ENCODE peak calls at places on chromosomes 7 and 10, in four cellular contexts. One of them, this sample, is unnamed.

GRCh38 chr7:130996841-130997231 is 262.8 kb upstream of the KLF14 start:
- DNase-seq in stomach: peak; percentile 86
- DNase-seq in mucosa of descending colon: peak; percentile 79
- DNase-seq in epithelial cell of esophagus: peak; percentile 82
- DNase-seq in this sample: peak; percentile 67

GRCh38 chr10:5468262-5469106 is 30.9 kb downstream of the CALML5 start:
- DNase-seq in epithelial cell of esophagus: no peak
- DNase-seq in mucosa of descending colon: no peak
- DNase-seq in stomach: no peak
- DNase-seq in this sample: no peak

GRCh38 chr10:35409094-35409582 is 72.8 kb downstream of the CCNY start:
- DNase-seq in stomach: no peak
- DNase-seq in epithelial cell of esophagus: peak; percentile 72
- DNase-seq in mucosa of descending colon: no peak
- DNase-seq in this sample: no peak

GRCh38 chr10:119377905-119378736 is 164.4 kb downstream of the RGS10 start:
- DNase-seq in stomach: no peak
- DNase-seq in mucosa of descending colon: peak; percentile 20
- DNase-seq in epithelial cell of esophagus: no peak
- DNase-seq in this sample: no peak

GRCh38 chr10:102633282-102633681 is 11.0 kb upstream of the TRIM8 start:
- DNase-seq in mucosa of descending colon: peak; percentile 24
- DNase-seq in stomach: no peak
- DNase-seq in epithelial cell of esophagus: peak; percentile 36
- DNase-seq in this sample: peak; percentile 88

GRCh38 chr10:30447125-30447799 is 13.3 kb downstream of the MAP3K8 start:
- DNase-seq in epithelial cell of esophagus: peak; percentile 98
- DNase-seq in mucosa of descending colon: no peak
- DNase-seq in stomach: no peak
- DNase-seq in this sample: no peak

GRCh38 chr7:158087196-158087595 is 500.4 kb downstream of the PTPRN2 start:
- DNase-seq in stomach: no peak
- DNase-seq in mucosa of descending colon: no peak
- DNase-seq in epithelial cell of esophagus: no peak
- DNase-seq in this sample: no peak

GRCh38 chr7:151607464-151607867 is 87.8 kb upstream of the RHEB start:
- DNase-seq in epithelial cell of esophagus: peak; percentile 41
- DNase-seq in stomach: no peak
- DNase-seq in mucosa of descending colon: no peak
- DNase-seq in this sample: no peak

GRCh38 chr10:77351386-77351785 is 286.2 kb downstream of the KCNMA1 start:
- DNase-seq in stomach: no peak
- DNase-seq in epithelial cell of esophagus: no peak
- DNase-seq in mucosa of descending colon: no peak
- DNase-seq in this sample: no peak

GRCh38 chr7:40586197-40586596 is 451.4 kb downstream of the SUGCT start:
- DNase-seq in mucosa of descending colon: no peak
- DNase-seq in epithelial cell of esophagus: peak; percentile 59
- DNase-seq in stomach: no peak
- DNase-seq in this sample: no peak

GRCh38 chr10:29033311-29033940 is 255.4 kb upstream of the LYZL1 start:
- DNase-seq in mucosa of descending colon: no peak
- DNase-seq in epithelial cell of esophagus: no peak
- DNase-seq in stomach: no peak
- DNase-seq in this sample: no peak

GRCh38 chr7:8274589-8274988 is 12.6 kb upstream of the ICA1 start:
- DNase-seq in stomach: no peak
- DNase-seq in epithelial cell of esophagus: peak; percentile 35
- DNase-seq in mucosa of descending colon: no peak
- DNase-seq in this sample: no peak

GRCh38 chr7:94183289-94183749 is 179.2 kb upstream of the BET1 start:
- DNase-seq in epithelial cell of esophagus: peak; percentile 91
- DNase-seq in mucosa of descending colon: no peak
- DNase-seq in stomach: no peak
- DNase-seq in this sample: no peak

GRCh38 chr10:99522511-99523250 is 10.1 kb upstream of the NKX2-3 start:
- DNase-seq in stomach: no peak
- DNase-seq in epithelial cell of esophagus: no peak
- DNase-seq in mucosa of descending colon: peak; percentile 51
- DNase-seq in this sample: no peak

GRCh38 chr10:11546581-11546980 is 64.9 kb downstream of the USP6NL start:
- DNase-seq in mucosa of descending colon: no peak
- DNase-seq in epithelial cell of esophagus: peak; percentile 13
- DNase-seq in stomach: no peak
- DNase-seq in this sample: no peak

DNA sequence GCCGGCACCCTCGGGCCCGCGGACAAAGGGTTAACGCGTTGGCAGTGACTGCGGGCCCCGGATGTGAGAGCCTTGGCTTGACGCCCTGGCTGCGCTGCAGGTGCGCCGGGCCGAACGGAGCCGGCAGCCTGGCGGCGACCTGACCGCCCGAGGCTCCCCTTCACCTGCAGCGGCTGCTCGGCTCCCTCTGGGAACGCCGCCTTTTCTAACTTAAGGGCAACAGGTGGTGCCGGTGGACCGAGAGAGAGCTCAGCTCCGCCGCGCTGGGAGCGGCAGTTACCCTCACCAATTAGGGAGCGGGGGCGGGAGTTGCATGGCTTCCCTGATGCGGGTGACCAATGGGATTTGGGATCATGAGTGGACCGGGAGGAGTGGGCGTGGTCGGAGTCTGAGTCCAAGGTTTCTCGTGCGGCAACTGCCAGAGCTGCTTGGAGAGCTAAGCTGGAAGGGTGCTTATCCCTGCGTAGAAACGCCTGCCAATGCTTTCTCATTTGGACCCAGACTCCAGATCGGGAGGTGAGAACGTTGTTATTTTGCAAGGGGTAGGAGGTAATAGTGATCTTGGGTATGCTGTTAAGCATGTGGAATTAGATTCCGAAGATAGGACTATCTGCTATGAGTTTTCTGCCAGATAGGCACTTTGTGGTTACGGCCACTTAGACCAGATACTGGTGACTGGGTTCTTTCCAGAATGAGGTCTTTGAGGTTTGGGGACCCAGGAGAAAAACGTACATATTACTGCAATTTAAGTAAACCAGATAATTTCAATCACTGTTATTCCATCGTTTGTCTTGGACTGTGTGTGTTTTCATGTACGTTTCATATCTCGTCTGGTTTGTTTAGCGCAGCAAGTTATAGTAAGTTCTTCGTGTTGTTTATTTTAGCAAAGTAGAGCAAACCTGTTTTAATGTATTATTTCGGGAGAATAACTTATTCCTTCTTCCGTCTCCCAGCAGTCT is at the start of gene ARL4A:
- DNase-seq in stomach: peak; percentile 99
- DNase-seq in mucosa of descending colon: peak; percentile 98
- DNase-seq in epithelial cell of esophagus: peak; percentile 100
- DNase-seq in this sample: peak; percentile 99
- TF ChIP-seq CTCF in stomach: peak; percentile 72
- TF ChIP-seq CTCF in mucosa of descending colon: no peak
- TF ChIP-seq CTCF in epithelial cell of esophagus: peak; percentile 46
- TF ChIP-seq CTCF in this sample: no peak

DNA sequence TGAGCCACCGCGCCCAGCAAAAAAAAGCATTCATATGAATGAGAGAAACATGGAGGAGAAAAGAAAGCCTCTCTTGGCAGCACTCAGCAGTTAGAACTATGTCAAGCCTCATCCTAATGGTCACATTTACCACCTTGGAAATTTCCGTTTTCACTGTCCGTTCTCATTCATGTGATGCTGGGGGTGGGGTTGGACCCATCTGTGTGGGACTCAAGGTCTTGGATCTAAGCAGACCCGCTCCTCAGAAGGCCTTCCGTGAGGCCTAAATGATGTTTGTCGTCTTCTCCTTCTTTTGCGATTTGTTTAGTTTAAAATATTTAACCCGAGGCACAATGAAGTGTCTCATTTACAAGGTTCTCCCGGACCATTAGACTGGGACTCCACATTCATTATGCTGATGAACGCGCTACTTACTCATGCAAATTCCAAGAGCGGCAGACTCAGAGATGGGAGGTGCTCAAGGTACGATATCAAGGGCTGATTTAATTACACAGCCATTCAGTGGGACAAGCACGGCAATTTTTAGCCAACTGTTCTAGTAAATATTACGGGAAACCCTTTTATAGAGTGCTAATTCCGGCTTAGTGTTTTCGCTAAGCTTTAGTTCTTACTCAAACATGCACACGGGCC is 109.1 kb upstream of the EFCAB10 start:
- DNase-seq in mucosa of descending colon: no peak
- DNase-seq in epithelial cell of esophagus: peak; percentile 31
- DNase-seq in stomach: no peak
- DNase-seq in this sample: no peak
- H3K4me3 ChIP-seq in mucosa of descending colon: no peak overlapping the region
- H3K4me3 ChIP-seq in epithelial cell of esophagus: no peak overlapping the region
- H3K4me3 ChIP-seq in stomach: peak overlapping the region; percentile 47
- H3K4me3 ChIP-seq in this sample: peak overlapping the region; percentile 52

GRCh38 chr7:80918909-80919721 is at the start of gene SEMA3C:
- DNase-seq in stomach: peak; percentile 94
- DNase-seq in epithelial cell of esophagus: peak; percentile 96
- DNase-seq in mucosa of descending colon: peak; percentile 95
- DNase-seq in this sample: peak; percentile 96
- TF ChIP-seq CTCF in stomach: no peak
- TF ChIP-seq CTCF in epithelial cell of esophagus: no peak
- TF ChIP-seq CTCF in mucosa of descending colon: no peak
- TF ChIP-seq CTCF in this sample: no peak

GRCh38 chr10:132230557-132231210 is 43.9 kb downstream of the DPYSL4 start:
- DNase-seq in mucosa of descending colon: no peak
- DNase-seq in stomach: no peak
- DNase-seq in epithelial cell of esophagus: no peak
- DNase-seq in this sample: no peak

GRCh38 chr10:132231656-132232552 is 45.2 kb downstream of the DPYSL4 start:
- DNase-seq in stomach: no peak
- DNase-seq in mucosa of descending colon: no peak
- DNase-seq in epithelial cell of esophagus: no peak
- DNase-seq in this sample: peak; percentile 67

GRCh38 chr10:132229096-132229495 is 42.3 kb downstream of the DPYSL4 start:
- DNase-seq in stomach: no peak
- DNase-seq in mucosa of descending colon: no peak
- DNase-seq in epithelial cell of esophagus: no peak
- DNase-seq in this sample: no peak

GRCh38 chr10:132228616-132229015 is 41.9 kb downstream of the DPYSL4 start:
- DNase-seq in epithelial cell of esophagus: no peak
- DNase-seq in stomach: no peak
- DNase-seq in mucosa of descending colon: no peak
- DNase-seq in this sample: no peak

DNA sequence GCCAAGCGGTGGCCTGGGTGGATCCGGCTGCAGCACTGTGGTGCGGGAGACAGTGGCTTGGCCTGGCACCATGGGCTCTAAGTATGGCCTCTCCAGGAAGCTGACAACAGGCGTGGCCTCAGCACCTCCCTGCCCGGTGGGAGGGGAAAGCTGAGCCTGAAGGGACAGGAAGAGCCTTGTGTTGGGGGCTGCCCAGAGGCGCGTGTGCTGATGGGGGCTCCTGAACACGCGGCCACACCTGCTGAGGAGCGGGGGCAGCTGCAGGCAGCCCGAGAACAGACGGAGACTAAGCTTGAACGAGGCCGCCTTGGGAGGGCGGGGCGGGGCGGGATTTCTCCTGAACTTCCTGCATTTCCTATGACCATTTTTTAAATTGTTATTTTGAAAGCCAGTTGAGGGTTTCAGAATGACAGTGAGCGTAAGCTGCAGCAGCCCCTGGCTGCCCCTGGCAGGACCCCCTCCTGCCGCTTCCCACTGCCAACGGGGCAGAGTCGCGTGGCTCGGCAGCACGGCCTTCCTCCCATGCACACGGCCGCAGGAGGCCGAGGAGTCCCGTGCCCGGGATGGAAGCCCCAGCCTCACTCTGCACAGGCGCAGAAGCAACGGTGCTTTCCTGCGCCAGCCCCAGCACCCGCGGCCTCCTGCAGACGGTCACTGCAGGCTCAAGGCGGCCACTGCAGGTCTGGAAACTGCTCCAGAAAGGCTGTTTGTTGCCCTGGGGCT is 43.2 kb downstream of the DPYSL4 start:
- DNase-seq in mucosa of descending colon: peak; percentile 67
- DNase-seq in stomach: peak; percentile 30
- DNase-seq in epithelial cell of esophagus: no peak
- DNase-seq in this sample: peak; percentile 90
- H3K4me3 ChIP-seq in mucosa of descending colon: no peak overlapping the region
- H3K4me3 ChIP-seq in stomach: peak overlapping the region; percentile 32
- H3K4me3 ChIP-seq in epithelial cell of esophagus: no peak overlapping the region
- H3K4me3 ChIP-seq in this sample: peak overlapping the region; percentile 35

GRCh38 chr7:140039896-140040295 is 22.9 kb downstream of the PARP12 start:
- DNase-seq in epithelial cell of esophagus: no peak
- DNase-seq in mucosa of descending colon: no peak
- DNase-seq in stomach: no peak
- DNase-seq in this sample: no peak
- TF ChIP-seq CTCF in epithelial cell of esophagus: no peak
- TF ChIP-seq CTCF in mucosa of descending colon: no peak
- TF ChIP-seq CTCF in stomach: no peak
- TF ChIP-seq CTCF in this sample: no peak

GRCh38 chr10:114526112-114526496 is 121.8 kb upstream of the AFAP1L2 start:
- DNase-seq in mucosa of descending colon: no peak
- DNase-seq in stomach: no peak
- DNase-seq in epithelial cell of esophagus: no peak
- DNase-seq in this sample: no peak
- H3K4me3 ChIP-seq in mucosa of descending colon: no peak overlapping the region
- H3K4me3 ChIP-seq in stomach: peak overlapping the region; percentile 46
- H3K4me3 ChIP-seq in epithelial cell of esophagus: peak overlapping the region; percentile 98
- H3K4me3 ChIP-seq in this sample: peak overlapping the region; percentile 29

This sample was measured in left lung.